ENCODE peak calls at places on chromosomes 3 and 15, in four cellular contexts. W is H1, N is H9, D is IMR-90. T is an unnamed sample.

GRCh38 chr3:142976621-142977398 is 13.3 kb upstream of the PAQR9 start:
- DNase-seq in W (no peak), N (peak; percentile 45), D (peak; percentile 96), T (peak; percentile 71)

GRCh38 chr3:3177861-3178497 is 1.5 kb downstream of the CRBN start:
- DNase-seq in W (no peak), N (no peak), D (peak; percentile 12), T (no peak)

GRCh38 chr15:92627014-92627413 is 28.6 kb downstream of the FAM174B start:
- DNase-seq in W (no peak), N (no peak), D (no peak), T (no peak)

GRCh38 chr15:22956257-22956979 is 23.8 kb downstream of the CYFIP1 start:
- DNase-seq in W (no peak), N (no peak), D (no peak), T (no peak)

GRCh38 chr3:126054870-126055269 is 29.1 kb downstream of the SLC41A3 start:
- DNase-seq in W (no peak), N (no peak), D (no peak), T (no peak)

GRCh38 chr3:98536456-98537017 is 4.8 kb downstream of the GPR15 start:
- DNase-seq in W (no peak), N (no peak), D (no peak), T (peak; percentile 84)

GRCh38 chr3:2927252-2927651 is 182.9 kb downstream of the IL5RA start:
- DNase-seq in W (no peak), N (no peak), D (no peak), T (no peak)

GRCh38 chr3:46282696-46283095 is 40.4 kb downstream of the CCR3 start:
- DNase-seq in W (no peak), N (no peak), D (no peak), T (no peak)

GRCh38 chr3:182357928-182358327 is 435.4 kb upstream of the ATP11B start:
- DNase-seq in W (peak; percentile 9), N (no peak), D (no peak), T (no peak)

GRCh38 chr3:129016366-129016724 is 15.2 kb downstream of the EFCC1 start:
- DNase-seq in W (no peak), N (no peak), D (no peak), T (no peak)

GRCh38 chr3:125202197-125202596 is 10.4 kb downstream of the SLC12A8 start:
- DNase-seq in W (no peak), N (no peak), D (peak; percentile 25), T (peak; percentile 27)

GRCh38 chr3:69020424-69020823 is 6.9 kb upstream of the EOGT start:
- DNase-seq in W (no peak), N (no peak), D (no peak), T (no peak)

GRCh38 chr3:124558898-124559649 is 171.2 kb upstream of the UMPS start:
- DNase-seq in W (no peak), N (peak; percentile 38), D (peak; percentile 96), T (no peak)

GRCh38 chr3:165254812-165255211 is 58.6 kb upstream of the SLITRK3 start:
- DNase-seq in W (no peak), N (no peak), D (no peak), T (peak; percentile 22)

GRCh38 chr15:64452988-64453688 is 7.2 kb upstream of the ZNF609 start:
- DNase-seq in W (no peak), N (no peak), D (peak; percentile 33), T (no peak)

GRCh38 chr3:10495003-10495402 is 10.4 kb downstream of the ATP2B2 start:
- DNase-seq in W (no peak), N (no peak), D (peak; percentile 18), T (no peak)

GRCh38 chr15:95265419-95265997 is 1034.1 kb downstream of the MCTP2 start:
- DNase-seq in W (no peak), N (no peak), D (no peak), T (peak; percentile 51)

GRCh38 chr3:161630791-161631190 is 134.2 kb downstream of the OTOL1 start:
- DNase-seq in W (no peak), N (no peak), D (no peak), T (no peak)

GRCh38 chr3:152121292-152121654 is 147.5 kb upstream of the MBNL1 start:
- DNase-seq in W (no peak), N (no peak), D (peak; percentile 95), T (peak; percentile 66)

GRCh38 chr3:16658004-16658932 is 53.0 kb upstream of the DAZL start:
- DNase-seq in W (no peak), N (peak; percentile 56), D (no peak), T (peak; percentile 16)

GRCh38 chr15:66789029-66790025 is 87.3 kb downstream of the SMAD6 start:
- DNase-seq in W (no peak), N (peak; percentile 76), D (peak; percentile 81), T (peak; percentile 49)

GRCh38 chr3:65234499-65234898 is 546.7 kb upstream of the ADAMTS9 start:
- DNase-seq in W (no peak), N (no peak), D (no peak), T (no peak)

GRCh38 chr3:126936853-126937395 is 46.0 kb upstream of the PLXNA1 start:
- DNase-seq in W (no peak), N (no peak), D (no peak), T (no peak)

GRCh38 chr3:139520028-139520737 is 19.4 kb downstream of the RBP1 start:
- DNase-seq in W (no peak), N (peak; percentile 81), D (peak; percentile 38), T (no peak)

GRCh38 chr3:52005571-52005986 is 9.9 kb upstream of the RPL29 start:
- DNase-seq in W (no peak), N (peak; percentile 84), D (peak; percentile 82), T (no peak)

GRCh38 chr3:129015388-129016105 is 14.4 kb downstream of the EFCC1 start:
- DNase-seq in W (no peak), N (no peak), D (no peak), T (no peak)

GRCh38 chr15:89101302-89102191 is 13.3 kb downstream of the ABHD2 start:
- DNase-seq in W (no peak), N (no peak), D (peak; percentile 100), T (peak; percentile 87)

GRCh38 chr15:73923156-73923487 is 3.1 kb upstream of the LOXL1 start:
- DNase-seq in W (no peak), N (no peak), D (no peak), T (no peak)
- H2BK5ac ChIP-seq in W (peak overlapping the region; percentile 77), N (no peak overlapping the region), D (peak overlapping the region; percentile 93), T (no peak overlapping the region)

DNA sequence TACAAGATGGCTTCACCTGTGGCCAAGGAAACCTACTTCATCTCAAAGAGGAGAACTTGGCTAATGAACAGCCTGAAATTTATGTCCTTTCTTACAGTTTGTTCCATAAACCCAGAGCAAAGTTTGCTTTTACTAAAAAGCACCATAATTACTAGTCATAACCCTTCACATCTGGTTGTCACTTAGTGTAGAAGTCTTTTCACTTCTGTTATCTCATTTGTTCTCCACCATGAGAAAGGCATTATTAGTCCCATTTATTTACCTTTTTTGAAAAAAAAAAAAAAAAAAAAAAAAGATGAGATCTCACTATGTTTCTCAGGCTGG is 76.2 kb upstream of the RNU6-1 start:
- DNase-seq in W (no peak), N (no peak), D (no peak), T (no peak)
- H4K91ac ChIP-seq in W (no peak overlapping the region), N (no peak overlapping the region), D (no peak overlapping the region), T (peak overlapping the region; percentile 45)

DNA sequence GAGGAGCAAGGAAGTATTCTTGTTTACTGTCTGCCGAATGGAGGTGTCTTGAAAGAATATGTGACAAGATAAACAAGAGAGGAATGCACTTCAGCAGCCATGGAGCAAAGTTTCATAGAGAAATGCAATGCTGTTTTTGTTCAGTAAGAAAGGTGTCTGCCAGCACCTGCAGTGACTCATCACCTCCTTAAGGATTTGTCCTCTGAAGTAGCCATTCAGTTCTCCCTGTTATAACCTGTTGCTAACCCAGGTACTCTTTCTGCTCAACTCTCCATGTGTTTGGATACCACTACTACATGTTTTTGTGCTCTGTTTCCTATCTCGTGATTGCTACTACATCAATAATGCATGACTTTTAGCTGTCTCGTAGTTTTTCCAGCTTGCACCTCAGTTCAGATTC is 328.9 kb downstream of the CHL1 start:
- DNase-seq in W (no peak), N (no peak), D (no peak), T (no peak)
- H2BK5ac ChIP-seq in W (no peak overlapping the region), N (no peak overlapping the region), D (no peak overlapping the region), T (no peak overlapping the region)

GRCh38 chr15:41950505-41950904 is 21.9 kb downstream of the EHD4 start:
- DNase-seq in W (no peak), N (no peak), D (peak; percentile 43), T (no peak)
- H4K91ac ChIP-seq in W (no peak overlapping the region), N (no peak overlapping the region), D (peak overlapping the region; percentile 77), T (no peak overlapping the region)

DNA sequence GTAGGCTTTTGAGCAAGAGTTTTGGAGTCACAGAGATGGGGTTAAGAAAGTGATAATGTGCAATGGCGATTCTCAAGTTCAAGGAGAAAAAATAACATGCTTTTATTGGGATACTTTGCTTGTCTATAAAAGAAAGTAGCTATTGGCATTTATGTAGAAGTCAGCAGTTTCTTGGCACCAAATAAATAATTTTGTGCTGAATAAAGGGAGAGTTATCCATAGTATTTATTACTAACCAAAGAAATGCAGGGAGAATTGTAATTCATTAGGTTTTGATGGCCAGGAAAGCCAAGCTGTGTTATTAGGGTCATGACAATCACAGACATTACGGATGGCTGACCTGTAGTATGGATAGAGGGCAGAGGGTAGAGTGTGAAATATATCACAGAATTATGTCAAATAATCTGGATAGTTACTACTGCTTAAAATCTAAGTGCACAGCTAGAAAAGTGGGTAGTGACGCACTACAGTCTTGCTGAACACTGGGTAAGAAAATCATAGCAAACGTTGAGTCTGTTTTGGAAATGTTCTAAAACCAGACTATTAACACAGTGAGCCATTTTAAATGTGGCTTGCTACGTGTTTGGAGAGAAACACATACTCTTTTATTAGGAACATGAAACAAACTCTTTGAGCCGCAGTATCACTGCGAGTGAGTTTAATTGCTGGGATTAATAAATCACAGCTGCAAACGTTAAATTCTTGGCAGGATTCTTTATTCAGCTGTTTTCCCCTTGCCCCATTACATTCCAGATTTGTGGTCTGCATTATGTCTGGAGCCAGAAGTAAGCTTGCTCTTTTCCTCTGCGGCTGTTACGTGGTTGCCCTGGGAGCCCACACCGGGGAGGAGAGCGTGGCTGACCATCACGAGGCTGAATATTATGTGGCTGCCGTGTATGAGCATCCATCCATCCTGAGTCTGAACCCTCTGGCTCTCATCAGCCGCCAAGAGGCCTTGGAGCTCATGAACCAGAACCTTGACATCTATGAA is 33.4 kb downstream of the BTD start:
- DNase-seq in W (no peak), N (no peak), D (peak; percentile 66), T (no peak)
- H2BK5ac ChIP-seq in W (peak overlapping the region; percentile 38), N (no peak overlapping the region), D (peak overlapping the region; percentile 92), T (no peak overlapping the region)

T was measured in trophoblast cell.